ENCODE peak calls at places on chromosomes 4 and X, in six cellular contexts. D is stimulated activated CD4-positive, alpha-beta T cell treated with anti-CD3 and anti-CD28 coated beads, Interleukin-2, amount 100 ng/mL, for 48 hours; Y is posterior vena cava; S is GM10248; C is glutamatergic neuron; F is Calu3. L is an unnamed sample.
A peak's percentile ranks its signal among the peaks of the same experiment; 100 is the strongest.

GRCh38 chr4:107801766-107802211 is 22.9 kb upstream of the SGMS2 start:
- DNase-seq in D (no peak), Y (no peak), S (no peak), C (no peak), F (no peak), L (no peak)

GRCh38 chr4:128322986-128323385 is 35.4 kb upstream of the PGRMC2 start:
- DNase-seq in D (no peak), Y (no peak), S (no peak), C (no peak), F (peak; percentile 8), L (no peak)

GRCh38 chrX:45710081-45710801 is 509.6 kb upstream of the DIPK2B start:
- DNase-seq in D (peak; percentile 35), Y (no peak), S (peak; percentile 23), C (no peak), F (peak; percentile 32), L (no peak)

GRCh38 chr4:126790633-126791032 is 842.1 kb upstream of the INTU start:
- DNase-seq in D (no peak), Y (no peak), S (no peak), C (no peak), F (no peak), L (no peak)

GRCh38 chrX:7552758-7553157 is 290.2 kb upstream of the VCX start:
- DNase-seq in D (no peak), Y (no peak), S (no peak), C (no peak), F (no peak), L (no peak)

GRCh38 chrX:131068945-131069719 is 11.0 kb downstream of the ARHGAP36 start:
- DNase-seq in D (peak; percentile 5), Y (no peak), S (peak; percentile 34), C (peak; percentile 84), F (no peak), L (no peak)

GRCh38 chrX:25968920-25969319 is 169.2 kb upstream of the MAGEB18 start:
- DNase-seq in D (peak; percentile 1), Y (no peak), S (no peak), C (peak; percentile 54), F (peak; percentile 26), L (no peak)

GRCh38 chrX:21907250-21907649 is 33.3 kb upstream of the SMS start:
- DNase-seq in D (no peak), Y (no peak), S (no peak), C (no peak), F (no peak), L (no peak)

GRCh38 chr4:54197926-54198325 is 31.2 kb upstream of the PDGFRA start:
- DNase-seq in D (no peak), Y (no peak), S (no peak), C (no peak), F (no peak), L (no peak)

GRCh38 chr4:8228319-8229250 is 29.5 kb downstream of the SH3TC1 start:
- DNase-seq in D (peak; percentile 66), Y (no peak), S (peak; percentile 71), C (no peak), F (no peak), L (peak; percentile 48)

GRCh38 chr4:6307891-6308290 is 38.2 kb downstream of the WFS1 start:
- DNase-seq in D (no peak), Y (no peak), S (no peak), C (no peak), F (no peak), L (no peak)

GRCh38 chr4:76783836-76784235 is 114.1 kb downstream of the SOWAHB start:
- DNase-seq in D (no peak), Y (no peak), S (no peak), C (no peak), F (no peak), L (no peak)

GRCh38 chrX:110733166-110733565 is 62.5 kb downstream of the CHRDL1 start:
- DNase-seq in D (no peak), Y (no peak), S (no peak), C (no peak), F (no peak), L (no peak)

GRCh38 chrX:136528645-136529315 is 3.2 kb upstream of the VGLL1 start:
- DNase-seq in D (no peak), Y (no peak), S (no peak), C (no peak), F (peak; percentile 55), L (no peak)

GRCh38 chr4:52028970-52029369 is 8.8 kb upstream of the LRRC66 start:
- DNase-seq in D (no peak), Y (no peak), S (no peak), C (no peak), F (no peak), L (no peak)

GRCh38 chrX:62923093-62923492 is 428.0 kb downstream of the SPIN4 start:
- DNase-seq in D (no peak), Y (peak; percentile 59), S (no peak), C (no peak), F (no peak), L (no peak)

GRCh38 chr4:88458091-88458740 is 1.3 kb downstream of the HERC5 start:
- DNase-seq in D (no peak), Y (no peak), S (no peak), C (no peak), F (no peak), L (no peak)

GRCh38 chrX:87664381-87664780 is 146.8 kb downstream of the KLHL4 start:
- DNase-seq in D (no peak), Y (no peak), S (no peak), C (no peak), F (no peak), L (no peak)

GRCh38 chrX:153799326-153799725 is 4.9 kb downstream of the SSR4 start:
- DNase-seq in D (no peak), Y (no peak), S (no peak), C (no peak), F (no peak), L (no peak)

GRCh38 chrX:1720826-1721225 is 106.0 kb downstream of the ASMT start:
- DNase-seq in D (no peak), Y (no peak), S (no peak), C (no peak), F (no peak), L (no peak)

GRCh38 chrX:24720036-24720435 is 26.3 kb downstream of the POLA1 start:
- DNase-seq in D (no peak), Y (no peak), S (no peak), C (no peak), F (no peak), L (no peak)

GRCh38 chr4:26248647-26249046 is 72.2 kb upstream of the RBPJ start:
- DNase-seq in D (no peak), Y (no peak), S (no peak), C (no peak), F (no peak), L (no peak)

GRCh38 chr4:15173251-15173650 is 171.0 kb downstream of the CPEB2 start:
- DNase-seq in D (no peak), Y (no peak), S (no peak), C (no peak), F (no peak), L (no peak)

GRCh38 chr4:52192697-52193096 is 141.6 kb downstream of the SPATA18 start:
- DNase-seq in D (no peak), Y (no peak), S (no peak), C (no peak), F (no peak), L (no peak)

GRCh38 chr4:25760518-25761157 is 102.2 kb downstream of the SEL1L3 start:
- DNase-seq in D (no peak), Y (no peak), S (no peak), C (no peak), F (no peak), L (no peak)

GRCh38 chrX:44975666-44976263 is 102.8 kb downstream of the KDM6A start:
- DNase-seq in D (no peak), Y (no peak), S (no peak), C (no peak), F (no peak), L (peak; percentile 7)

GRCh38 chr4:102525099-102525498 is 23.9 kb downstream of the NFKB1 start:
- DNase-seq in D (no peak), Y (no peak), S (no peak), C (no peak), F (no peak), L (no peak)

GRCh38 chrX:70029790-70030189 is 19.9 kb downstream of the AWAT2 start:
- DNase-seq in D (no peak), Y (no peak), S (no peak), C (no peak), F (no peak), L (no peak)

GRCh38 chr4:184097240-184097619 is 120.4 kb downstream of the ENPP6 start:
- DNase-seq in D (peak; percentile 5), Y (peak; percentile 94), S (peak; percentile 48), C (no peak), F (no peak), L (no peak)

GRCh38 chrX:13669246-13669689 is 16.3 kb downstream of the TCEANC start:
- DNase-seq in D (no peak), Y (no peak), S (peak; percentile 48), C (no peak), F (peak; percentile 78), L (no peak)

GRCh38 chr4:61723492-61723891 is 523.4 kb downstream of the ADGRL3 start:
- DNase-seq in D (no peak), Y (no peak), S (no peak), C (no peak), F (no peak), L (no peak)

GRCh38 chr4:162523171-162523570 is 359.4 kb upstream of the FSTL5 start:
- DNase-seq in D (no peak), Y (no peak), S (no peak), C (no peak), F (no peak), L (no peak)

GRCh38 chrX:65932173-65933084 is 107.5 kb downstream of the VSIG4 start:
- DNase-seq in D (no peak), Y (no peak), S (no peak), C (no peak), F (peak; percentile 70), L (no peak)